ENCODE peak calls at places on chromosomes 11 and 22, in six cellular contexts. One of them, this sample, is unnamed.
A peak's percentile ranks its signal among the peaks of the same experiment; 100 is the strongest.

GRCh38 chr11:68954970-68955958 is 25.5 kb downstream of the MRGPRD start:
- DNase-seq in fibroblast of lung: peak; percentile 32
- DNase-seq in OCI-LY7: no peak
- DNase-seq in endothelial cell of umbilical vein: peak; percentile 48
- DNase-seq in neural progenitor cell: no peak
- DNase-seq in hepatocyte: peak; percentile 36
- DNase-seq in this sample: peak; percentile 95

GRCh38 chr11:43681543-43681942 is 1.0 kb downstream of the HSD17B12 start:
- DNase-seq in fibroblast of lung: peak; percentile 19
- DNase-seq in OCI-LY7: no peak
- DNase-seq in endothelial cell of umbilical vein: no peak
- DNase-seq in neural progenitor cell: no peak
- DNase-seq in hepatocyte: peak; percentile 12
- DNase-seq in this sample: peak; percentile 38

GRCh38 chr11:93487032-93487483 is 56.1 kb downstream of the SMCO4 start:
- DNase-seq in fibroblast of lung: no peak
- DNase-seq in OCI-LY7: no peak
- DNase-seq in endothelial cell of umbilical vein: no peak
- DNase-seq in neural progenitor cell: no peak
- DNase-seq in hepatocyte: peak; percentile 67
- DNase-seq in this sample: no peak

GRCh38 chr11:61083601-61084147 is 18.6 kb upstream of the CD5 start:
- DNase-seq in fibroblast of lung: no peak
- DNase-seq in OCI-LY7: no peak
- DNase-seq in endothelial cell of umbilical vein: no peak
- DNase-seq in neural progenitor cell: no peak
- DNase-seq in hepatocyte: no peak
- DNase-seq in this sample: no peak

GRCh38 chr11:46918087-46918751 is at the start of gene LRP4:
- DNase-seq in fibroblast of lung: peak; percentile 24
- DNase-seq in OCI-LY7: peak; percentile 70
- DNase-seq in endothelial cell of umbilical vein: no peak
- DNase-seq in neural progenitor cell: peak; percentile 82
- DNase-seq in hepatocyte: peak; percentile 68
- DNase-seq in this sample: no peak

GRCh38 chr11:20161923-20162322 is 1.6 kb upstream of the DBX1 start:
- DNase-seq in fibroblast of lung: no peak
- DNase-seq in OCI-LY7: no peak
- DNase-seq in endothelial cell of umbilical vein: no peak
- DNase-seq in neural progenitor cell: peak; percentile 29
- DNase-seq in hepatocyte: no peak
- DNase-seq in this sample: no peak

GRCh38 chr11:44654057-44654456 is 72.7 kb upstream of the TSPAN18 start:
- DNase-seq in fibroblast of lung: no peak
- DNase-seq in OCI-LY7: no peak
- DNase-seq in endothelial cell of umbilical vein: no peak
- DNase-seq in neural progenitor cell: no peak
- DNase-seq in hepatocyte: no peak
- DNase-seq in this sample: no peak

GRCh38 chr11:35347921-35348331 is 71.4 kb downstream of the SLC1A2 start:
- DNase-seq in fibroblast of lung: peak; percentile 45
- DNase-seq in OCI-LY7: no peak
- DNase-seq in endothelial cell of umbilical vein: no peak
- DNase-seq in neural progenitor cell: no peak
- DNase-seq in hepatocyte: peak; percentile 8
- DNase-seq in this sample: no peak

GRCh38 chr22:29214232-29214631 is 8.5 kb downstream of the EMID1 start:
- DNase-seq in fibroblast of lung: no peak
- DNase-seq in OCI-LY7: no peak
- DNase-seq in endothelial cell of umbilical vein: no peak
- DNase-seq in neural progenitor cell: no peak
- DNase-seq in hepatocyte: no peak
- DNase-seq in this sample: peak; percentile 57

GRCh38 chr11:117366875-117367274 is 39.2 kb downstream of the CEP164 start:
- DNase-seq in fibroblast of lung: no peak
- DNase-seq in OCI-LY7: no peak
- DNase-seq in endothelial cell of umbilical vein: no peak
- DNase-seq in neural progenitor cell: no peak
- DNase-seq in hepatocyte: no peak
- DNase-seq in this sample: no peak

GRCh38 chr11:77115181-77115611 is 12.6 kb downstream of the OMP start:
- DNase-seq in fibroblast of lung: no peak
- DNase-seq in OCI-LY7: no peak
- DNase-seq in endothelial cell of umbilical vein: no peak
- DNase-seq in neural progenitor cell: no peak
- DNase-seq in hepatocyte: no peak
- DNase-seq in this sample: no peak

GRCh38 chr11:86292912-86293606 is 9.0 kb upstream of the HIKESHI start:
- DNase-seq in fibroblast of lung: no peak
- DNase-seq in OCI-LY7: no peak
- DNase-seq in endothelial cell of umbilical vein: no peak
- DNase-seq in neural progenitor cell: no peak
- DNase-seq in hepatocyte: no peak
- DNase-seq in this sample: no peak

GRCh38 chr22:27296091-27296675 is 505.4 kb downstream of the MN1 start:
- DNase-seq in fibroblast of lung: no peak
- DNase-seq in OCI-LY7: no peak
- DNase-seq in endothelial cell of umbilical vein: no peak
- DNase-seq in neural progenitor cell: no peak
- DNase-seq in hepatocyte: no peak
- DNase-seq in this sample: no peak

GRCh38 chr11:105641433-105641832 is 31.6 kb downstream of the GRIA4 start:
- DNase-seq in fibroblast of lung: no peak
- DNase-seq in OCI-LY7: no peak
- DNase-seq in endothelial cell of umbilical vein: no peak
- DNase-seq in neural progenitor cell: no peak
- DNase-seq in hepatocyte: no peak
- DNase-seq in this sample: no peak

GRCh38 chr11:61082931-61083531 is 19.3 kb upstream of the CD5 start:
- DNase-seq in fibroblast of lung: no peak
- DNase-seq in OCI-LY7: no peak
- DNase-seq in endothelial cell of umbilical vein: no peak
- DNase-seq in neural progenitor cell: no peak
- DNase-seq in hepatocyte: no peak
- DNase-seq in this sample: no peak

GRCh38 chr22:19686946-19687345 is 27.4 kb upstream of the SEPTIN5 start:
- DNase-seq in fibroblast of lung: no peak
- DNase-seq in OCI-LY7: no peak
- DNase-seq in endothelial cell of umbilical vein: no peak
- DNase-seq in neural progenitor cell: no peak
- DNase-seq in hepatocyte: no peak
- DNase-seq in this sample: peak; percentile 65

GRCh38 chr11:83609181-83609580 is 323.0 kb upstream of the CCDC90B start:
- DNase-seq in fibroblast of lung: no peak
- DNase-seq in OCI-LY7: no peak
- DNase-seq in endothelial cell of umbilical vein: no peak
- DNase-seq in neural progenitor cell: no peak
- DNase-seq in hepatocyte: no peak
- DNase-seq in this sample: no peak

GRCh38 chr11:1422481-1422880 is 32.7 kb downstream of the BRSK2 start:
- DNase-seq in fibroblast of lung: no peak
- DNase-seq in OCI-LY7: no peak
- DNase-seq in endothelial cell of umbilical vein: no peak
- DNase-seq in neural progenitor cell: peak; percentile 62
- DNase-seq in hepatocyte: peak; percentile 45
- DNase-seq in this sample: no peak

GRCh38 chr22:22691716-22692701 is 47.6 kb downstream of the GGTLC2 start:
- DNase-seq in fibroblast of lung: no peak
- DNase-seq in OCI-LY7: peak; percentile 85
- DNase-seq in endothelial cell of umbilical vein: no peak
- DNase-seq in neural progenitor cell: no peak
- DNase-seq in hepatocyte: peak; percentile 54
- DNase-seq in this sample: peak; percentile 52

GRCh38 chr22:27723150-27723549 is 78.4 kb downstream of the MN1 start:
- DNase-seq in fibroblast of lung: no peak
- DNase-seq in OCI-LY7: no peak
- DNase-seq in endothelial cell of umbilical vein: no peak
- DNase-seq in neural progenitor cell: no peak
- DNase-seq in hepatocyte: no peak
- DNase-seq in this sample: no peak

GRCh38 chr11:67494371-67495233 is 10.6 kb downstream of the PITPNM1 start:
- DNase-seq in fibroblast of lung: no peak
- DNase-seq in OCI-LY7: no peak
- DNase-seq in endothelial cell of umbilical vein: no peak
- DNase-seq in neural progenitor cell: no peak
- DNase-seq in hepatocyte: no peak
- DNase-seq in this sample: peak; percentile 53

GRCh38 chr11:15747671-15748070 is 608.7 kb downstream of the SOX6 start:
- DNase-seq in fibroblast of lung: peak; percentile 27
- DNase-seq in OCI-LY7: no peak
- DNase-seq in endothelial cell of umbilical vein: no peak
- DNase-seq in neural progenitor cell: no peak
- DNase-seq in hepatocyte: no peak
- DNase-seq in this sample: no peak

GRCh38 chr11:32161293-32161692 is 70.4 kb downstream of the RCN1 start:
- DNase-seq in fibroblast of lung: no peak
- DNase-seq in OCI-LY7: no peak
- DNase-seq in endothelial cell of umbilical vein: no peak
- DNase-seq in neural progenitor cell: no peak
- DNase-seq in hepatocyte: no peak
- DNase-seq in this sample: no peak

GRCh38 chr11:128690746-128691091 is 3.2 kb upstream of the FLI1 start:
- DNase-seq in fibroblast of lung: no peak
- DNase-seq in OCI-LY7: no peak
- DNase-seq in endothelial cell of umbilical vein: no peak
- DNase-seq in neural progenitor cell: peak; percentile 30
- DNase-seq in hepatocyte: no peak
- DNase-seq in this sample: peak; percentile 76

DNA sequence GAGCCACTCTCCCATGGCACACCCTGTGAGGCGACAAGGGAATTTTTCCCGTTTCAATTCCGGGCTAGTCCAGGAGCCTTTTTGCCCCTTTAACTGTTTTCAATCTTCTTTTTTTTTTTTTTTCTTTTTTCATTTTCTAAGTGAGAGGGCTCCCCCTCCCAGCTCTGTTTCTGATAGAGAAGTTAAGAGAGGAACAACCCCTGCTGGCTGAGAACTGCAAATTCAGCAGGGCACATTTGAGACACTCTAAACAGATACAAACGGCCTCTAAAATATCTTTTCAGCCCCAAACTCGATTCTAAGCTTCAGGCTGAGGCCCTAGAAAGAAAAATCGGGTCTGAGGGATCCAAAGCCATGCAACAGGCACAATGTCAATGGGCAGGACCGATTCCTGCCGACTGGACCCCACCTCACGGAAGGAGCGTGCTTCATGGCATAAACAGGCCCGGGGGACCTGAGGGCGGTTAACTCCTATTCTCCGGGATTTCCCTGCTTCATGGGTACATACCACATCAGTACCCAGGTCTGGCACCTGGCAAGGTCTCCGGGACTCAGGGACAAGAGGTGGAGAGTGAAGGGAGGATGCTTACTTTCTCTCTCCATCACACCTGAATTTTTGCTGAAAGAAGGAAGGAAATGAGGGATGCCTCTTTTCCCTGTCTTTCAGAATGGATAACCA is 627.5 kb downstream of the BUD13 start:
- DNase-seq in fibroblast of lung: no peak
- DNase-seq in OCI-LY7: no peak
- DNase-seq in endothelial cell of umbilical vein: no peak
- DNase-seq in neural progenitor cell: no peak
- DNase-seq in hepatocyte: no peak
- DNase-seq in this sample: no peak
- TF ChIP-seq CTCF in fibroblast of lung: no peak
- TF ChIP-seq CTCF in OCI-LY7: peak; percentile 36
- TF ChIP-seq CTCF in endothelial cell of umbilical vein: no peak
- TF ChIP-seq CTCF in neural progenitor cell: peak; percentile 20
- TF ChIP-seq CTCF in hepatocyte: no peak
- TF ChIP-seq CTCF in this sample: no peak

GRCh38 chr11:75845324-75845723 is 30.3 kb downstream of the UVRAG start:
- DNase-seq in fibroblast of lung: no peak
- DNase-seq in OCI-LY7: no peak
- DNase-seq in endothelial cell of umbilical vein: no peak
- DNase-seq in neural progenitor cell: no peak
- DNase-seq in hepatocyte: no peak
- DNase-seq in this sample: no peak
- H3K79me2 ChIP-seq in fibroblast of lung: no peaks in the 10 kb centered on the region
- H3K79me2 ChIP-seq in OCI-LY7: peaks cover 95% of the 10 kb centered on the region
- H3K79me2 ChIP-seq in endothelial cell of umbilical vein: peaks cover 89% of the 10 kb centered on the region
- H3K79me2 ChIP-seq in neural progenitor cell: peaks cover 46% of the 10 kb centered on the region
- H3K79me2 ChIP-seq in hepatocyte: peaks cover 71% of the 10 kb centered on the region
- H3K79me2 ChIP-seq in this sample: peaks cover 66% of the 10 kb centered on the region

DNA sequence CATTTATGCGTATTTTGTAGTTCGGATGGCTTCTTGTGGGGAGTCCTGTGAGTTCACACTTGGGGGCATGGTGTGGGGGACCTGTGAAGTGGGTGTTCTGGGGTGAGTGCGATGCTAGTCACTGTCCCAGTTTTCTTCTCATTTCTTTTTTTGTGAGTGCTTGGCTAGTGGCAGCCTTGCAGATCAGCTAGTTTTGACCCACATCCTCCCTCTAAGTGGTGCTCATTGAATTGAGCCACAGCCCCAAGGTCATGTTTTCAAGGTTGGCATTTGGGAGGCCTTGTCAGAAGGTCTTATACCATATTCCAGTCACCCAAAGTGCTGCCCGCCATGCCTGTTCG is 31.7 kb downstream of the PTPRJ start:
- DNase-seq in fibroblast of lung: no peak
- DNase-seq in OCI-LY7: no peak
- DNase-seq in endothelial cell of umbilical vein: no peak
- DNase-seq in neural progenitor cell: no peak
- DNase-seq in hepatocyte: no peak
- DNase-seq in this sample: no peak
- H3K4me2 ChIP-seq in fibroblast of lung: no peak overlapping the region
- H3K4me2 ChIP-seq in OCI-LY7: peak overlapping the region; percentile 66
- H3K4me2 ChIP-seq in endothelial cell of umbilical vein: no peak overlapping the region
- H3K4me2 ChIP-seq in neural progenitor cell: no peak overlapping the region
- H3K4me2 ChIP-seq in hepatocyte: no peak overlapping the region
- H3K4me2 ChIP-seq in this sample: no peak overlapping the region

GRCh38 chr11:13972033-13972910 is 9.7 kb downstream of the SPON1 start:
- DNase-seq in fibroblast of lung: peak; percentile 66
- DNase-seq in OCI-LY7: no peak
- DNase-seq in endothelial cell of umbilical vein: no peak
- DNase-seq in neural progenitor cell: no peak
- DNase-seq in hepatocyte: no peak
- DNase-seq in this sample: peak; percentile 55

GRCh38 chr11:13972958-13973357 is 10.4 kb downstream of the SPON1 start:
- DNase-seq in fibroblast of lung: no peak
- DNase-seq in OCI-LY7: no peak
- DNase-seq in endothelial cell of umbilical vein: no peak
- DNase-seq in neural progenitor cell: no peak
- DNase-seq in hepatocyte: no peak
- DNase-seq in this sample: no peak

GRCh38 chr11:13965337-13965736 is 2.8 kb downstream of the SPON1 start:
- DNase-seq in fibroblast of lung: no peak
- DNase-seq in OCI-LY7: no peak
- DNase-seq in endothelial cell of umbilical vein: no peak
- DNase-seq in neural progenitor cell: peak; percentile 47
- DNase-seq in hepatocyte: peak; percentile 78
- DNase-seq in this sample: no peak

GRCh38 chr11:13966486-13966885 is 4.0 kb downstream of the SPON1 start:
- DNase-seq in fibroblast of lung: no peak
- DNase-seq in OCI-LY7: no peak
- DNase-seq in endothelial cell of umbilical vein: no peak
- DNase-seq in neural progenitor cell: peak; percentile 15
- DNase-seq in hepatocyte: no peak
- DNase-seq in this sample: no peak

DNA sequence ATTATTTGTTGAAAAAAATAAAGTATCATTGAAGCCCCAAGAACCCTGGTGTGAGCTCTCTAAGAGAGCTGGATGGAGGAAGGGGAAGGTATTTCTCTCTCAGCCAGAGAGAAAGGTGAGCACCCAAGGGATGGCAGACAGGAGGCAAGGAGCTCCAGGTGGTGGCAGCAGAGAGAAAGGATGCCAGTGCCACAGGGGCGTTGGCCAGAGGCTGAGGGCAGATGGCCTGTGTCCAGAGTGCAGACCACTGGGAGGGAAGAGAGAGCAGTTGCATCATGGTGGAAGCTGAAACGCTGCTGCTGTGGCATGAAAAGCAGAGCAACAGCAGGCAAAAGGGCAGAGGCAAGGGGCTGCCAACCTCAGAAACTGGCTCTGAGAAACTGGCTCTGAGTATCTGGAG is 8.5 kb downstream of the SPON1 start:
- DNase-seq in fibroblast of lung: no peak
- DNase-seq in OCI-LY7: peak; percentile 44
- DNase-seq in endothelial cell of umbilical vein: no peak
- DNase-seq in neural progenitor cell: peak; percentile 46
- DNase-seq in hepatocyte: peak; percentile 60
- DNase-seq in this sample: no peak
- TF ChIP-seq CTCF in fibroblast of lung: peak; percentile 53
- TF ChIP-seq CTCF in OCI-LY7: peak; percentile 77
- TF ChIP-seq CTCF in endothelial cell of umbilical vein: peak; percentile 11
- TF ChIP-seq CTCF in neural progenitor cell: peak; percentile 46
- TF ChIP-seq CTCF in hepatocyte: peak; percentile 44
- TF ChIP-seq CTCF in this sample: peak; percentile 25

This sample was measured in osteoblast.